ENCODE peak calls at places on chromosomes 4 and X, in four cellular contexts. T, F, N and Y are unnamed samples.

GRCh38 chr4:26074672-26075071 is 160.7 kb downstream of the SMIM20 start:
- DNase-seq in N (no peak), T (no peak), F (no peak), Y (no peak)

GRCh38 chr4:140212171-140212570 is 58.2 kb upstream of the MAML3 start:
- DNase-seq in T (no peak), F (no peak), N (no peak), Y (no peak)

GRCh38 chrX:73647632-73648322 is 84.8 kb downstream of the CHIC1 start:
- DNase-seq in F (no peak), T (no peak), N (no peak), Y (no peak)

GRCh38 chr4:109912706-109913621 is at the start of gene EGF:
- DNase-seq in T (peak; percentile 58), N (no peak), F (peak; percentile 46), Y (peak; percentile 34)

GRCh38 chr4:10688022-10688421 is 3.5 kb upstream of the CLNK start:
- DNase-seq in T (no peak), N (no peak), F (no peak), Y (no peak)

GRCh38 chr4:38204317-38205060 is 244.3 kb downstream of the PTTG2 start:
- DNase-seq in T (no peak), N (no peak), F (no peak), Y (no peak)

GRCh38 chr4:115119804-115120352 is 6.5 kb upstream of the NDST4 start:
- DNase-seq in N (no peak), T (no peak), F (no peak), Y (no peak)

GRCh38 chr4:123299212-123299651 is 97.4 kb upstream of the SPRY1 start:
- DNase-seq in N (peak; percentile 30), T (peak; percentile 83), F (peak; percentile 48), Y (peak; percentile 49)

GRCh38 chr4:175671491-175671934 is 140.6 kb downstream of the GPM6A start:
- DNase-seq in N (no peak), T (no peak), F (peak; percentile 4), Y (no peak)

GRCh38 chr4:174451897-174452296 is 70.4 kb downstream of the HPGD start:
- DNase-seq in F (no peak), N (no peak), T (no peak), Y (no peak)

GRCh38 chr4:3310301-3311094 is 17.7 kb downstream of the RGS12 start:
- DNase-seq in F (no peak), T (no peak), N (no peak), Y (no peak)

GRCh38 chr4:173252024-173252935 is 81.9 kb downstream of the HMGB2 start:
- DNase-seq in N (peak; percentile 87), F (peak; percentile 99), T (peak; percentile 99), Y (peak; percentile 99)

GRCh38 chrX:129876734-129877395 is 29.1 kb upstream of the UTP14A start:
- DNase-seq in T (peak; percentile 58), N (no peak), F (peak; percentile 60), Y (peak; percentile 36)

GRCh38 chr4:132540268-132540667 is 608.8 kb upstream of the PCDH10 start:
- DNase-seq in T (no peak), F (no peak), N (no peak), Y (no peak)

GRCh38 chr4:7717946-7718490 is 221.6 kb downstream of the AFAP1 start:
- DNase-seq in T (no peak), N (no peak), F (no peak), Y (no peak)

GRCh38 chrX:121172703-121173102 is 125.3 kb downstream of the GLUD2 start:
- DNase-seq in T (no peak), F (no peak), N (no peak), Y (no peak)

GRCh38 chr4:149164282-149164681 is 651.4 kb downstream of the IQCM start:
- DNase-seq in F (peak; percentile 84), T (no peak), N (peak; percentile 52), Y (peak; percentile 91)

GRCh38 chr4:137521053-137521452 is 11.2 kb downstream of the PCDH18 start:
- DNase-seq in T (no peak), N (no peak), F (no peak), Y (no peak)

GRCh38 chr4:184994010-184994622 is 24.2 kb upstream of the HELT start:
- DNase-seq in N (no peak), F (no peak), T (no peak), Y (no peak)

GRCh38 chr4:55312491-55313101 is 33.4 kb upstream of the SRD5A3 start:
- DNase-seq in N (peak; percentile 9), T (peak; percentile 59), F (peak; percentile 53), Y (no peak)

GRCh38 chr4:83267835-83268475 is 16.6 kb downstream of the COQ2 start:
- DNase-seq in T (no peak), N (no peak), F (no peak), Y (no peak)

GRCh38 chr4:176433983-176434382 is 114.2 kb downstream of the SPCS3 start:
- DNase-seq in F (peak; percentile 74), T (no peak), N (no peak), Y (no peak)

GRCh38 chr4:185534534-185534849 is 815 bp downstream of the PDLIM3 start:
- DNase-seq in T (no peak), N (no peak), F (no peak), Y (no peak)

GRCh38 chr4:16034010-16034829 is 49.6 kb downstream of the PROM1 start:
- DNase-seq in T (peak; percentile 71), F (peak; percentile 16), N (no peak), Y (no peak)

GRCh38 chrX:11591712-11592351 is 73.9 kb downstream of the ARHGAP6 start:
- DNase-seq in F (peak; percentile 1), N (no peak), T (no peak), Y (no peak)

GRCh38 chrX:18927558-18927957 is 56.4 kb downstream of the PHKA2 start:
- DNase-seq in T (no peak), N (no peak), F (no peak), Y (no peak)